ENCODE peak calls at places on chromosomes 11 and 22, in four cellular contexts. R is kidney, S is ascending aorta, P is breast epithelium. F is an unnamed sample.

GRCh38 chr22:19579880-19580279 is 55.7 kb upstream of the CLDN5 start:
- DNase-seq in R (peak; percentile 80), S (no peak), P (peak; percentile 24), F (no peak)

GRCh38 chr11:7826316-7826715 is 29.6 kb upstream of the OR5P2 start:
- DNase-seq in R (no peak), S (no peak), P (no peak), F (no peak)

GRCh38 chr11:93514712-93515111 is 28.5 kb downstream of the SMCO4 start:
- DNase-seq in R (no peak), S (no peak), P (no peak), F (no peak)

GRCh38 chr22:46031965-46032851 is 55.2 kb upstream of the WNT7B start:
- DNase-seq in R (peak; percentile 62), S (peak; percentile 6), P (no peak), F (peak; percentile 14)

GRCh38 chr22:44493206-44493605 is 4.8 kb downstream of the RTL6 start:
- DNase-seq in R (no peak), S (no peak), P (no peak), F (no peak)

GRCh38 chr22:24244144-24244787 is 616 bp downstream of the GGT5 start:
- DNase-seq in R (peak; percentile 85), S (no peak), P (peak; percentile 36), F (no peak)

GRCh38 chr11:13434247-13435205 is 28.5 kb downstream of the BTBD10 start:
- DNase-seq in R (no peak), S (no peak), P (no peak), F (no peak)

GRCh38 chr22:20027966-20028854 is 7.3 kb downstream of the TANGO2 start:
- DNase-seq in R (peak; percentile 17), S (no peak), P (no peak), F (no peak)

GRCh38 chr11:129740125-129740719 is 75.4 kb upstream of the TMEM45B start:
- DNase-seq in R (no peak), S (no peak), P (no peak), F (no peak)

GRCh38 chr11:61198391-61198790 is 4.9 kb upstream of the PGA3 start:
- DNase-seq in R (no peak), S (no peak), P (no peak), F (no peak)

GRCh38 chr11:77278595-77279506 is 22.6 kb downstream of the GDPD4 start:
- DNase-seq in R (no peak), S (no peak), P (no peak), F (no peak)

GRCh38 chr22:19488884-19489843 is 9.4 kb downstream of the CDC45 start:
- DNase-seq in R (no peak), S (no peak), P (no peak), F (no peak)

GRCh38 chr11:117916956-117917355 is 12.2 kb downstream of the TMPRSS13 start:
- DNase-seq in R (no peak), S (no peak), P (no peak), F (no peak)

DNA sequence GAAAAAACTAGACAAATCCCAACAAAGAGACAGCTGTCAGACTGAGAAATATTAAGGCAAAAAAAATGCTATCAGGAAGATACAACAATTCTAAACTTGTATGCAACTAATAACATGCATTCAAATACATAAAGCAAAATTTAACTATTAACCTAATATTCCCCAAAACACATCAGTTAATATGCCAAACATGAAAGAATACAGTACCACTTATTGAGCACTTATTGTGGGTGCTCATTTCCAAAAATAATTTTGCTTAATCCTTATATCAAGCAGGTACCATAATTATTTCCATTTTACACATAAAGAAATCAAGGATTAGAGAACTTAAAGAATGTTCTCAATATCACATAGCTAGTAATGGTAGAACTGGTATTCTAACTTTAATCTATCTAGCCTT is 67.7 kb upstream of the HMGXB4 start:
- DNase-seq in R (no peak), S (no peak), P (no peak), F (no peak)
- TF ChIP-seq CTCF in R (no peak), S (no peak), P (no peak), F (no peak)

DNA sequence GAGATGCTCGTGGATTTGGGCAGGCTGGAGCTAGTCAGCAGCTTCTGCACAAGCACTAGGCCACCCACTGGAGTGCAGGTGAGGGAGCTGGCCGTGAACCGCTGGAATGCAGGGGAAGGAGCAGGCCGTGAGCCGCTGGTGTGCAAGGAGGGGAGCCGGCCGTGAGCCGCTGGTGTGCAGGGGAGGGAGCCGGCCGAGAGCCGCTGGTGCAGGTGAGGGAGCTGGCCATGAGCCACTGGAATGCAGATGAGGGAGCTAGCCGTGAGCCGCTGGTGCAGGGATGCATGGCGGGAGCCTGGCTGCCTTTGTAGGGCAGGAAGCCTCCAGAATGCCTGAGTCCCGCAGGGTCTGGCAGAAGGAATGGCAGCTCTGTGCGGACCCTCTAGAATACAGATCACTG is 4220.0 kb upstream of the OR11H1 start:
- DNase-seq in R (no peak), S (no peak), P (no peak), F (no peak)
- H3K9me3 ChIP-seq in R (no peaks in the 10 kb centered on the region), S (peaks cover 30% of the 10 kb centered on the region), P (peaks cover 39% of the 10 kb centered on the region), F (no peaks in the 10 kb centered on the region)

DNA sequence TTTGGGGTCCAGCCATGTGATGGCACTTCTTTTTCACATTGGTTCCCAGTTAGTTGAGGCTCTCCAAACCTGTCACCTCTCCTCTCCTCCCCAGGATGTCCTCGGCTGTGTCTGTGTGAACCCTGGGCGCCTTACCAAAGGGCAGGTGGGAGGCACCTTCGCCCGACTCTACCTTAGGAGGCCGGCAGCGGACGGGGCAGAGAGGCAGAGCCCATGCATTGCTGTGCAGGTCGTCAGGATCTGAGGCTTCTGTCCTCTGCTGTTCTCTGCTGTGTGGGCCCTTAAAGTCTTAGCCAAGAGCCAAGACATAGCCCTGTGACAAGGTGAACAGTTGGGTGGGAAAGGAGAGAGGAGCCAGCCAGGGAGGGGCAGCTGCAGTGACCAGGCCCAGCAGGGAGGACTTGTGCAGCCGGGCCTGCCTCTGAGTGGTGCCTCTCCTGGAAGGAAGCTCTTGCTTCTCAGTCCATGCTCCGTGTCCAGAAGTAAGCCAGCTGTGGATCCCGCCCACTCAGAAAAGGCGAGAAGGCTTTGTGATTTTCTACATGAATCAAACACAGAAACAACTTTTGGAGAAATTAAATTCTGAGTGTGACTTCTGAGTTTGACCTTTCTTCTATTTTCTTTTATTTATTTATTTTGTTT is 17.5 kb upstream of the CDC42EP2 start:
- DNase-seq in R (peak; percentile 84), S (no peak), P (no peak), F (no peak)
- H3K36me3 ChIP-seq in R (peaks cover 3% of the 10 kb centered on the region), S (peaks cover 12% of the 10 kb centered on the region), P (no peaks in the 10 kb centered on the region), F (peaks cover 13% of the 10 kb centered on the region)

DNA sequence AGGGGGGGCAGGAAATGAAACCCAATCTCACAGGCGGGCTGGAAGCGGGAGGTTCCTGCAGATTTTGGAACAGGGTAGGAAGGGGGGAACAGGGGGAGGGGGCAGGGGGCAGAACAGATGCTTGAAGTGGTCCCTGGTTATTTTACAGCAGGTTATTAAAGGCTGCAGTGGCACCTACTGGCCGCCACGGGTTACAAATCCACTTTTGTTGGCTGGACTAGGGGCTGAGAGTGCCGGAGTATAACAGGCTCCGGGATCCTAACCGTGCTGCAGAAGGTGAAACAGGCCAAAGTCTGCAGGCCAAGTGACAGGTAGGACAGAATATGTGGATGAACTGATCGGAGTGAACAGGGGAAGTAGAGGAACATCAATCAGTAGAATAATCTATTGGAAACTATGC is 2.5 kb downstream of the ROBO3 start:
- DNase-seq in R (peak; percentile 35), S (no peak), P (no peak), F (no peak)
- TF ChIP-seq CTCF in R (peak; percentile 52), S (peak; percentile 46), P (peak; percentile 10), F (no peak)

DNA sequence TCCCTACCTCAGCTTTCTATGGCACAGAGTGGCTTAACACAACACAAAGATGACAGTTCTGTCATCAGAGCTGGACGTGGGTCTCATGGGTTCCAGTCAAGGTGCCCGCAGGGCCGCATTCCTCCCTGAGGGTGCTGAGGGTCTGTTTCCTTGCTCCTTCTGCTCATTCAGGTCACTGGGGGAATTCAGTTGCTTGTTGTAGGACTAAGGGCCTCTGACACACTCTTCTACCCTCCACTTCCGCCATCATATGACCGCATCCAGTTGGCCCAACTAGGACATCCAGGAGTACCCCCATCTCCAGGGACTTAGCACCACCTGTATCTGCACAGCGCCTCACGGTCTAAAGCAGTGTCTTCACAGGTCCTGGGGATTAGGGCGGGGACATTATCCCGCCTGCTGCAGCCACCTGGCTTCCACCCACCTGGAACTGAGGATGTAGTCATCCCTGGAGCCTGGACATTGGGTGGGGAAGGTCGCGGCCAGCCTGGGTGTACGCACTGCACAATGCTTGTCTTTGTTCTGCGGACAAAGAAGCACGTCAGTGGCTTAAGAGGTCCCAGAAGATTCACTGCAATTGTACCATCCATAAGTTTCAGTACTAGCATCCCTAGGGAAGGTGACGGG is 342.3 kb upstream of the B3GAT1 start:
- DNase-seq in R (no peak), S (no peak), P (no peak), F (no peak)
- H3K9me3 ChIP-seq in R (no peaks in the 10 kb centered on the region), S (no peaks in the 10 kb centered on the region), P (no peaks in the 10 kb centered on the region), F (no peaks in the 10 kb centered on the region)

GRCh38 chr22:25816522-25817059 is 74.6 kb downstream of the MYO18B start:
- DNase-seq in R (no peak), S (no peak), P (no peak), F (no peak)

GRCh38 chr22:25814685-25815084 is 72.7 kb downstream of the MYO18B start:
- DNase-seq in R (no peak), S (no peak), P (no peak), F (no peak)

GRCh38 chr22:25818541-25818940 is 76.6 kb downstream of the MYO18B start:
- DNase-seq in R (no peak), S (no peak), P (no peak), F (no peak)

GRCh38 chr22:25815561-25815960 is 73.6 kb downstream of the MYO18B start:
- DNase-seq in R (no peak), S (no peak), P (no peak), F (no peak)

DNA sequence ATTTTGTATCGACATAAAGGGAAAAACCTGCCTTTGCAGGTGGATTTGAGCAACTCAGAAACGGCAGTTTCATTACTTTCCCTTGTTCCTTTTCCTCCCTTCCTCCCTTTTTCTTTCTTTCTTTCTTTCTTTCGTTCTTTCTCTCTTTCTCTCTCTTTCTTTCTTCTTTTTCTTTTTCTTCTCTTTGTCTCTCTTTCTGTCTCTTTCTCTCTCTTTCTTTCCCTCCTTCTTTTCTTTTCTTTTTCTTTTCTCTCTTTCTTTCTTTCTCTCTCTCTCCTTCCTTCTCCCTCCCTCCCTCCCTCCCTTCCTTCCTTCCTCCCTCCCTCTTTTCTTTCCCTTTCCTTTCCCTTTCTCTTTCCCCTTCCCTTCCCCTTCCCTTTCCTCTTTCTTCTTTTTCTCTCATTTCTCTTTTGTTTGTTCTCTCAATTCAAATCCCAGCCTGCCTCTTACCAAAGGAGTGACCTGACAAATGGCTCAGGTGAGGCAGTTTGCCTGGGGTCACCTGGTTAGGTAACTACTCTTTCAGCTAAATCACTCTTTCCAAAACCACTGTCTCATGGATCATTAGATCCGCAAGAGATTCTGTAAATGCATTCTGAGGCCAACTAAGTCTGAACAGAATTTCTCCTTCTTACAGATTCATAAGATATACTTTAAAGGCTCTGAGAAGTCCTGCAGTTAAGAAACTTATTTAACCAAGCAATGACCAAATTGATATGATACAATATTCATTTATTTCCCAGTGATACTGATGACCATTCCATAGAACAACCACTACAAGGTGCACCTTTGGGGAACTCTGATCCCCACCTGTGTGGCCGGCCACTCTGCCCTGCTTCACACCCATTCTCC is 75.3 kb downstream of the MYO18B start:
- DNase-seq in R (no peak), S (no peak), P (no peak), F (no peak)
- H3K36me3 ChIP-seq in R (no peaks in the 10 kb centered on the region), S (no peaks in the 10 kb centered on the region), P (no peaks in the 10 kb centered on the region), F (peaks cover 44% of the 10 kb centered on the region)